ENCODE peak calls at places on chromosomes 13 and 19, in ten cellular contexts. J, D, M, Q, A, O, I, N, H and B are unnamed samples.

GRCh38 chr13:31322025-31322424 is 122.2 kb downstream of the B3GLCT start:
- DNase-seq in J (no peak), D (peak), M (peak), Q (no peak), A (no peak), O (peak), I (no peak), N (no peak), H (no peak), B (no peak)

GRCh38 chr19:1427221-1427620 is 11.0 kb upstream of the RPS15 start:
- DNase-seq in J (no peak), D (no peak), M (no peak), Q (no peak), A (no peak), O (no peak), I (no peak), N (no peak), H (no peak), B (no peak)

GRCh38 chr19:35031072-35031881 is 1.0 kb downstream of the SCN1B start:
- DNase-seq in J (no peak), D (peak), M (no peak), Q (peak), A (no peak), O (peak), I (no peak), N (no peak), H (no peak), B (no peak)

GRCh38 chr13:99979453-99980200 is 2.0 kb upstream of the ZIC2 start:
- DNase-seq in J (no peak), D (peak), M (peak), Q (no peak), A (no peak), O (no peak), I (no peak), N (peak), H (no peak), B (no peak)

GRCh38 chr13:113415825-113416224 is 37.5 kb downstream of the ADPRHL1 start:
- DNase-seq in J (no peak), D (no peak), M (no peak), Q (no peak), A (no peak), O (no peak), I (no peak), N (no peak), H (no peak), B (no peak)

GRCh38 chr13:111595791-111596190 is 275.3 kb downstream of the TEX29 start:
- DNase-seq in J (no peak), D (no peak), M (no peak), Q (no peak), A (no peak), O (no peak), I (no peak), N (no peak), H (no peak), B (no peak)

GRCh38 chr13:38582133-38582532 is 104.7 kb upstream of the FREM2 start:
- DNase-seq in J (no peak), D (peak), M (no peak), Q (peak), A (no peak), O (peak), I (peak), N (peak), H (no peak), B (no peak)

GRCh38 chr13:23427342-23428182 is 5.9 kb downstream of the SACS start:
- DNase-seq in J (no peak), D (no peak), M (no peak), Q (peak), A (no peak), O (peak), I (peak), N (no peak), H (no peak), B (no peak)

GRCh38 chr13:40402931-40403412 is 263.5 kb downstream of the FOXO1 start:
- DNase-seq in J (no peak), D (no peak), M (no peak), Q (peak), A (no peak), O (no peak), I (peak), N (no peak), H (no peak), B (no peak)

GRCh38 chr19:16070366-16070990 is 5.8 kb upstream of the TPM4 start:
- DNase-seq in J (no peak), D (no peak), M (peak), Q (peak), A (peak), O (peak), I (no peak), N (peak), H (peak), B (peak)

GRCh38 chr19:12995596-12996541 is 594 bp downstream of the NFIX start:
- DNase-seq in J (no peak), D (no peak), M (no peak), Q (no peak), A (no peak), O (peak), I (peak), N (peak), H (no peak), B (no peak)

GRCh38 chr19:56253737-56254136 is 18.8 kb upstream of the EDDM13 start:
- DNase-seq in J (peak), D (peak), M (no peak), Q (peak), A (no peak), O (peak), I (peak), N (no peak), H (no peak), B (peak)

GRCh38 chr19:13014101-13014920 is 19.0 kb downstream of the NFIX start:
- DNase-seq in J (no peak), D (no peak), M (no peak), Q (no peak), A (no peak), O (peak), I (peak), N (no peak), H (no peak), B (no peak)

GRCh38 chr13:100542546-100543156 is 45.9 kb downstream of the GGACT start:
- DNase-seq in J (no peak), D (no peak), M (peak), Q (peak), A (no peak), O (peak), I (peak), N (no peak), H (no peak), B (no peak)

GRCh38 chr19:22426901-22427300 is 4.8 kb upstream of the ZNF98 start:
- DNase-seq in J (no peak), D (no peak), M (no peak), Q (no peak), A (no peak), O (no peak), I (no peak), N (no peak), H (no peak), B (no peak)

GRCh38 chr13:27853871-27854270 is 61.6 kb downstream of the GSX1 start:
- DNase-seq in J (no peak), D (no peak), M (no peak), Q (no peak), A (no peak), O (no peak), I (no peak), N (no peak), H (no peak), B (no peak)
- H3K27ac ChIP-seq in J (no peak), D (no peak), M (no peak), Q (no peak), A (no peak), O (no peak), I (no peak), N (no peak), H (no peak), B (no peak)

DNA sequence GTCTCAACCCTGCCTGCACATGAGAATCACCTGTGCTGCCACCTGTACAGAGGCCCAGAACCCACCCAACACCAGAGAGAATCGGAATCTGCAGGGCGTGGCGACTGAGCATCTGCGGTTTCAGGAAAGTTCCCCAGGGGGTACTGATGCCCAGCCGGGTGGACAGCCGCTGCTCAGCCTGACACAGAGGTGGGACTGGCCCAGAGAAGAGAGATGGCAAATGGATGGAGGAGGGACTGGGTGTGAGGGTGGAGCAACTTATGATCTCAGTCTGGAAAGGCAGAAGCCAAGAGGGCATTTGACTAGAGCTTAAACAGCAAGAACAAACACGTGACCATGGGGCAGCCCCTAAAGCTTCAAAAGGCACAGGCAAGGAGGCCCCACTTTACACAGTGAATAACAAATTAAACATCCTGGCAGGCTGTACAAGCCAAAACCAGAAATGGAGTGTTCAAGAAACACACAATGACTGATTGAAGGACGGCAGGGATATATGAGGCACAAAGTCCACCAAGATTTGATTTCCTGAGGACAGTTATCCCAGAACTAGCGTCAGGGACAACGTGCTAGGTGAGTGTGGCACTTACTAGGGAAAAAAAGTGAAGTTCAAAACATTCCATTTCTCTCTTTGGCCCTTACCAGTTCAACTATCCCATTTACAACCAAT is 3.1 kb downstream of the RANBP3 start:
- DNase-seq in J (no peak), D (no peak), M (no peak), Q (no peak), A (no peak), O (no peak), I (no peak), N (peak), H (peak), B (no peak)
- H3K4me3 ChIP-seq in J (no peak), D (no peak), M (no peak), Q (no peak), A (no peak), O (no peak), I (no peak), N (no peak), H (no peak), B (no peak)

GRCh38 chr19:7590256-7590655 is 5.4 kb upstream of the CAMSAP3 start:
- DNase-seq in J (no peak), D (no peak), M (no peak), Q (no peak), A (no peak), O (no peak), I (no peak), N (peak), H (no peak), B (no peak)
- H3K27ac ChIP-seq in J (no peak), D (no peak), M (no peak), Q (no peak), A (no peak), O (no peak), I (no peak), N (no peak), H (no peak), B (no peak)

GRCh38 chr19:53981408-53981998 is 9.9 kb upstream of the CACNG6 start:
- DNase-seq in J (no peak), D (no peak), M (no peak), Q (no peak), A (no peak), O (no peak), I (no peak), N (no peak), H (no peak), B (no peak)
- H3K4me3 ChIP-seq in J (no peak), D (no peak), M (peak), Q (peak), A (no peak), O (no peak), I (no peak), N (no peak), H (no peak), B (no peak)

DNA sequence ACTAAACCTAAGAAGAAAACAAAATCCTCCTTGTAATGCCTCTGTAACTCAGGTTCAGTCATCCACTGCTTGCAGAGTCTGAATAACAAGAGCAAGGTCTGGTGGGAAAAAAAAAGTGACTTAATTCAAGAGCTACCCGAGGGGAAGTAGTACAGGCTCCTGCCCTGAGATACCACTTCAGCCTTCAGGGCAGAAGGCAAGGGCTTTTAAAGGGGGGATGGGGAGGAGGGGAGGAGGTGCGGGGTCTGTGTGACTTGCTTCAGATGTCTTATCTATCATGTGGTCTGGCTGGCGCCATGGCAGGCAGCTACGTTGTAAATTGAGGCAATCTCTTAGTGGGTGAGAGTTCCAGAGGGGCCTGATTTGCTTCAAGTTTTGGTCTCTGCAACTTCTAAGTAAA is 66.7 kb downstream of the LRRC63 start:
- DNase-seq in J (no peak), D (peak), M (no peak), Q (no peak), A (no peak), O (no peak), I (no peak), N (no peak), H (no peak), B (no peak)
- H3K27ac ChIP-seq in J (no peak), D (peak), M (no peak), Q (no peak), A (no peak), O (no peak), I (no peak), N (no peak), H (no peak), B (no peak)

GRCh38 chr19:40513741-40514315 is 47.0 kb downstream of the SPTBN4 start:
- DNase-seq in J (no peak), D (no peak), M (no peak), Q (no peak), A (no peak), O (no peak), I (no peak), N (no peak), H (no peak), B (no peak)

GRCh38 chr19:40513345-40513678 is 46.5 kb downstream of the SPTBN4 start:
- DNase-seq in J (no peak), D (no peak), M (no peak), Q (no peak), A (no peak), O (no peak), I (no peak), N (no peak), H (no peak), B (no peak)

GRCh38 chr19:40512110-40512472 is 45.3 kb downstream of the SPTBN4 start:
- DNase-seq in J (no peak), D (no peak), M (no peak), Q (no peak), A (no peak), O (no peak), I (no peak), N (no peak), H (no peak), B (no peak)

GRCh38 chr19:40511487-40511886 is 44.7 kb downstream of the SPTBN4 start:
- DNase-seq in J (no peak), D (no peak), M (no peak), Q (no peak), A (no peak), O (no peak), I (no peak), N (no peak), H (no peak), B (no peak)

DNA sequence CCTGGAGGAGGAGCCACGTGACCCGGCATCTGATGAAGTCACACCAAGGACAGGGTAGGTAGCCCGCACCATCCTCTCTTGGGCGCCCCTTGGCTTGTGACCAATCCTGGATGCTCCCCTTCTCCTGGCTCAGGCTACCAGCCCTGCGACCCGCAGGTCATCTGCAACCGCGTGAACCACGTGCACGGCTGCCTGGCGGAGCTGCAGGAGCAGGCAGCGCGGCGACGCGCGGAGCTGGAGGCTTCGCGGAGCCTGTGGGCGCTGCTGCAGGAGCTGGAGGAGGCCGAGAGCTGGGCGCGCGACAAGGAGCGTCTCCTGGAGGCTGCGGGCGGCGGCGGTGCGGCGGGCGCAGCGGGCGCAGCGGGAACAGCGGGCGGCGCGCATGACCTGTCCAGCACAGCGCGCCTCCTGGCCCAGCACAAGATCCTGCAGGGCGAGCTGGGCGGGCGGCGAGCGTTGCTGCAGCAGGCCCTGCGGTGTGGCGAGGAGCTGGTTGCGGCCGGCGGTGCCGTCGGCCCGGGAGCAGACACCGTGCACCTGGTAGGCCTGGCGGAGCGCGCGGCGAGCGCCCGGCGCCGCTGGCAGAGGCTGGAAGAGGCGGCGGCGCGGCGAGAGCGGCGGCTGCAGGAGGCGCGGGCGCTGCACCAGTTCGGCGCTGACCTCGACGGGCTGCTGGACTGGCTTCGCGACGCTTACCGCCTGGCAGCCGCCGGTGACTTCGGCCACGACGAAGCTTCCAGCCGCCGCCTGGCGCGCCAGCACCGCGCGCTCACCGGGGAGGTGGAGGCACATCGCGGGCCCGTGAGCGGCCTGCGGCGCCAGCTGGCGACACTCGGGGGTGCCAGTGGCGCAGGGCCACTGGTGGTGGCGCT is 45.9 kb downstream of the SPTBN4 start:
- DNase-seq in J (no peak), D (peak), M (no peak), Q (no peak), A (no peak), O (peak), I (no peak), N (no peak), H (no peak), B (no peak)
- H3K4me3 ChIP-seq in J (no peak), D (peak), M (peak), Q (peak), A (no peak), O (no peak), I (no peak), N (no peak), H (no peak), B (no peak)

GRCh38 chr13:61410669-61411297 is 4.9 kb downstream of the PCDH20 start:
- DNase-seq in J (no peak), D (peak), M (no peak), Q (no peak), A (no peak), O (no peak), I (no peak), N (no peak), H (no peak), B (no peak)

GRCh38 chr13:61410266-61410665 is 5.4 kb downstream of the PCDH20 start:
- DNase-seq in J (peak), D (no peak), M (no peak), Q (no peak), A (no peak), O (no peak), I (no peak), N (no peak), H (no peak), B (no peak)

GRCh38 chr13:61406275-61406674 is 9.4 kb downstream of the PCDH20 start:
- DNase-seq in J (no peak), D (no peak), M (no peak), Q (no peak), A (no peak), O (no peak), I (no peak), N (no peak), H (no peak), B (no peak)
- H3K27ac ChIP-seq in J (no peak), D (no peak), M (peak), Q (no peak), A (no peak), O (no peak), I (no peak), N (no peak), H (no peak), B (no peak)

DNA sequence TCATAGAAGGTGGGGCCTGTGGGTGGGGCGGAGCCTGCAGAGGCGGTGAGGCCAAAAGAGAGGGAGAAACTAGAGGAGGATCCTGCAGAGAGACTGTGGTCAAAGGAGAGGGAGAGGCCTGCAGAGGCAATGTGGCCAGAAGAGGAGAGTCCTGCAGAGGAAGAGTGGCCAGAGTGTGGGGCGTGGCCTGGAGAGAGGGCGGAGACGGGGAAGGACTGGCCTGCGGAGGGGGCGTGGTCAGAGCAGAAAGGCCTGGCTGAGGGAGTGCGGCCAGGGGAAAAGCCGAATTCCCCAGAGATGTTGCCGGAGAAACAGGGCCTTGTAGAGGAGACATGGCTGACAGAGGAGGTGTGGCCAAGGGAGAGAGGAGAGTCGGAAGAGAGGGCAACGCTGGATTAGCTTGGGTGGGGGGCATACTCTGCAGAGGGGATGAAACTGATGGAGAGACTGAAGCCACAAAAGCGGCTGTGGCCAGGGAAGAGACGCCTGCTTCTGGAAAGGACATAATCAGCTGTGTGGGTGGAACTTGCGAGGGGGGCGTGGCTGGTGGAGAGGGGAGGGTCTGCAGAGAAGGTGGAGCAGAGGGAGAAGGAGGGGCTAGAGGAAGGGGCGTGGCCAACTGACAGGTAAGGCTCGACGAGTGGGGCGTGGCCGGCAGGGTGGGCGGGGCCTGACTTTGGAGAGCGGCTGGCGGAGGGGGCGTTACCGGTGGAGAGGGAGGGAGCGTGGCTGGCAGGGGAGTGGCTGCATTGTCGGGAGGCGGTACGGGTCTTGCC is 2.5 kb downstream of the PRR36 start:
- DNase-seq in J (peak), D (peak), M (peak), Q (peak), A (no peak), O (peak), I (peak), N (peak), H (peak), B (peak)
- H3K4me3 ChIP-seq in J (peak), D (peak), M (peak), Q (peak), A (peak), O (peak), I (no peak), N (no peak), H (peak), B (peak)

GRCh38 chr13:46582190-46582589 is 29.2 kb downstream of the LRCH1 start:
- DNase-seq in J (no peak), D (no peak), M (no peak), Q (no peak), A (no peak), O (no peak), I (no peak), N (no peak), H (no peak), B (no peak)

GRCh38 chr13:46586766-46587509 is 34.0 kb downstream of the LRCH1 start:
- DNase-seq in J (no peak), D (no peak), M (no peak), Q (no peak), A (no peak), O (no peak), I (no peak), N (no peak), H (no peak), B (no peak)

GRCh38 chr13:46592410-46592809 is 39.4 kb downstream of the LRCH1 start:
- DNase-seq in J (no peak), D (no peak), M (no peak), Q (no peak), A (no peak), O (no peak), I (no peak), N (no peak), H (no peak), B (no peak)

GRCh38 chr13:46593403-46593802 is 40.4 kb downstream of the LRCH1 start:
- DNase-seq in J (no peak), D (no peak), M (no peak), Q (no peak), A (no peak), O (no peak), I (no peak), N (no peak), H (no peak), B (no peak)

GRCh38 chr13:46588019-46588418 is 35.0 kb downstream of the LRCH1 start:
- DNase-seq in J (no peak), D (no peak), M (no peak), Q (no peak), A (no peak), O (no peak), I (no peak), N (no peak), H (no peak), B (no peak)
- H3K27ac ChIP-seq in J (peak), D (no peak), M (no peak), Q (no peak), A (no peak), O (no peak), I (no peak), N (no peak), H (no peak), B (no peak)